ENCODE peak calls at places on chromosomes 5 and 9, in ten cellular contexts. One of them, this sample, is unnamed.
A peak's percentile ranks its signal among the peaks of the same experiment; 100 is the strongest.

GRCh38 chr9:19690128-19690527 is 98.7 kb downstream of the SLC24A2 start:
- DNase-seq in stimulated activated CD8-positive, alpha-beta memory T cell treated with anti-CD3 and anti-CD28 coated beads, Interleukin-4, amount 100 ng/mL, for 48 hours: no peak
- DNase-seq in stimulated activated CD4-positive, alpha-beta T cell treated with anti-CD3 and anti-CD28 coated beads, TNF-alpha, amount 100 ng/mL, for 4 hours: no peak
- DNase-seq in caudate nucleus: no peak
- DNase-seq in SJCRH30: no peak
- DNase-seq in iris pigment epithelial cell: no peak
- DNase-seq in NAMALWA: no peak
- DNase-seq in fibroblast of villous mesenchyme: no peak
- DNase-seq in AG04450: no peak
- DNase-seq in HT1080: peak; percentile 78
- DNase-seq in this sample: peak; percentile 67

GRCh38 chr5:68962632-68963484 is 131.0 kb upstream of the SLC30A5 start:
- DNase-seq in stimulated activated CD8-positive, alpha-beta memory T cell treated with anti-CD3 and anti-CD28 coated beads, Interleukin-4, amount 100 ng/mL, for 48 hours: peak; percentile 30
- DNase-seq in stimulated activated CD4-positive, alpha-beta T cell treated with anti-CD3 and anti-CD28 coated beads, TNF-alpha, amount 100 ng/mL, for 4 hours: no peak
- DNase-seq in caudate nucleus: no peak
- DNase-seq in SJCRH30: peak; percentile 82
- DNase-seq in iris pigment epithelial cell: peak; percentile 61
- DNase-seq in NAMALWA: no peak
- DNase-seq in fibroblast of villous mesenchyme: peak; percentile 81
- DNase-seq in AG04450: peak; percentile 3
- DNase-seq in HT1080: peak; percentile 47
- DNase-seq in this sample: peak; percentile 71

GRCh38 chr5:35438786-35439185 is 178.9 kb upstream of the SPEF2 start:
- DNase-seq in stimulated activated CD8-positive, alpha-beta memory T cell treated with anti-CD3 and anti-CD28 coated beads, Interleukin-4, amount 100 ng/mL, for 48 hours: no peak
- DNase-seq in stimulated activated CD4-positive, alpha-beta T cell treated with anti-CD3 and anti-CD28 coated beads, TNF-alpha, amount 100 ng/mL, for 4 hours: no peak
- DNase-seq in caudate nucleus: no peak
- DNase-seq in SJCRH30: no peak
- DNase-seq in iris pigment epithelial cell: no peak
- DNase-seq in NAMALWA: no peak
- DNase-seq in fibroblast of villous mesenchyme: no peak
- DNase-seq in AG04450: no peak
- DNase-seq in HT1080: no peak
- DNase-seq in this sample: no peak

GRCh38 chr9:107755267-107755666 is 265.7 kb upstream of the KLF4 start:
- DNase-seq in stimulated activated CD8-positive, alpha-beta memory T cell treated with anti-CD3 and anti-CD28 coated beads, Interleukin-4, amount 100 ng/mL, for 48 hours: no peak
- DNase-seq in stimulated activated CD4-positive, alpha-beta T cell treated with anti-CD3 and anti-CD28 coated beads, TNF-alpha, amount 100 ng/mL, for 4 hours: no peak
- DNase-seq in caudate nucleus: no peak
- DNase-seq in SJCRH30: peak; percentile 85
- DNase-seq in iris pigment epithelial cell: peak; percentile 57
- DNase-seq in NAMALWA: no peak
- DNase-seq in fibroblast of villous mesenchyme: peak; percentile 61
- DNase-seq in AG04450: no peak
- DNase-seq in HT1080: peak; percentile 98
- DNase-seq in this sample: peak; percentile 71

GRCh38 chr5:96487859-96488258 is 54.8 kb upstream of the PCSK1 start:
- DNase-seq in stimulated activated CD8-positive, alpha-beta memory T cell treated with anti-CD3 and anti-CD28 coated beads, Interleukin-4, amount 100 ng/mL, for 48 hours: no peak
- DNase-seq in stimulated activated CD4-positive, alpha-beta T cell treated with anti-CD3 and anti-CD28 coated beads, TNF-alpha, amount 100 ng/mL, for 4 hours: no peak
- DNase-seq in caudate nucleus: no peak
- DNase-seq in SJCRH30: no peak
- DNase-seq in iris pigment epithelial cell: no peak
- DNase-seq in NAMALWA: no peak
- DNase-seq in fibroblast of villous mesenchyme: peak; percentile 11
- DNase-seq in AG04450: no peak
- DNase-seq in HT1080: no peak
- DNase-seq in this sample: no peak

GRCh38 chr5:137753986-137754235 is 252 bp downstream of the HNRNPA0 start:
- DNase-seq in stimulated activated CD8-positive, alpha-beta memory T cell treated with anti-CD3 and anti-CD28 coated beads, Interleukin-4, amount 100 ng/mL, for 48 hours: no peak
- DNase-seq in stimulated activated CD4-positive, alpha-beta T cell treated with anti-CD3 and anti-CD28 coated beads, TNF-alpha, amount 100 ng/mL, for 4 hours: no peak
- DNase-seq in caudate nucleus: no peak
- DNase-seq in SJCRH30: no peak
- DNase-seq in iris pigment epithelial cell: no peak
- DNase-seq in NAMALWA: no peak
- DNase-seq in fibroblast of villous mesenchyme: no peak
- DNase-seq in AG04450: no peak
- DNase-seq in HT1080: no peak
- DNase-seq in this sample: no peak

GRCh38 chr5:113450366-113451328 is 15.9 kb upstream of the TSSK1B start:
- DNase-seq in stimulated activated CD8-positive, alpha-beta memory T cell treated with anti-CD3 and anti-CD28 coated beads, Interleukin-4, amount 100 ng/mL, for 48 hours: no peak
- DNase-seq in stimulated activated CD4-positive, alpha-beta T cell treated with anti-CD3 and anti-CD28 coated beads, TNF-alpha, amount 100 ng/mL, for 4 hours: no peak
- DNase-seq in caudate nucleus: no peak
- DNase-seq in SJCRH30: no peak
- DNase-seq in iris pigment epithelial cell: peak; percentile 6
- DNase-seq in NAMALWA: peak; percentile 6
- DNase-seq in fibroblast of villous mesenchyme: peak; percentile 6
- DNase-seq in AG04450: peak; percentile 15
- DNase-seq in HT1080: no peak
- DNase-seq in this sample: peak; percentile 33

GRCh38 chr9:5866685-5867084 is 24.0 kb upstream of the MLANA start:
- DNase-seq in stimulated activated CD8-positive, alpha-beta memory T cell treated with anti-CD3 and anti-CD28 coated beads, Interleukin-4, amount 100 ng/mL, for 48 hours: no peak
- DNase-seq in stimulated activated CD4-positive, alpha-beta T cell treated with anti-CD3 and anti-CD28 coated beads, TNF-alpha, amount 100 ng/mL, for 4 hours: no peak
- DNase-seq in caudate nucleus: no peak
- DNase-seq in SJCRH30: no peak
- DNase-seq in iris pigment epithelial cell: no peak
- DNase-seq in NAMALWA: no peak
- DNase-seq in fibroblast of villous mesenchyme: no peak
- DNase-seq in AG04450: no peak
- DNase-seq in HT1080: no peak
- DNase-seq in this sample: no peak

GRCh38 chr9:131721096-131721495 is 18.8 kb downstream of the RAPGEF1 start:
- DNase-seq in stimulated activated CD8-positive, alpha-beta memory T cell treated with anti-CD3 and anti-CD28 coated beads, Interleukin-4, amount 100 ng/mL, for 48 hours: no peak
- DNase-seq in stimulated activated CD4-positive, alpha-beta T cell treated with anti-CD3 and anti-CD28 coated beads, TNF-alpha, amount 100 ng/mL, for 4 hours: no peak
- DNase-seq in caudate nucleus: no peak
- DNase-seq in SJCRH30: no peak
- DNase-seq in iris pigment epithelial cell: no peak
- DNase-seq in NAMALWA: no peak
- DNase-seq in fibroblast of villous mesenchyme: no peak
- DNase-seq in AG04450: no peak
- DNase-seq in HT1080: no peak
- DNase-seq in this sample: no peak

GRCh38 chr9:6944896-6945295 is 187.1 kb downstream of the KDM4C start:
- DNase-seq in stimulated activated CD8-positive, alpha-beta memory T cell treated with anti-CD3 and anti-CD28 coated beads, Interleukin-4, amount 100 ng/mL, for 48 hours: no peak
- DNase-seq in stimulated activated CD4-positive, alpha-beta T cell treated with anti-CD3 and anti-CD28 coated beads, TNF-alpha, amount 100 ng/mL, for 4 hours: no peak
- DNase-seq in caudate nucleus: no peak
- DNase-seq in SJCRH30: no peak
- DNase-seq in iris pigment epithelial cell: peak; percentile 48
- DNase-seq in NAMALWA: no peak
- DNase-seq in fibroblast of villous mesenchyme: peak; percentile 69
- DNase-seq in AG04450: no peak
- DNase-seq in HT1080: peak; percentile 48
- DNase-seq in this sample: peak; percentile 50

GRCh38 chr9:125763373-125763772 is 16.2 kb downstream of the PBX3 start:
- DNase-seq in stimulated activated CD8-positive, alpha-beta memory T cell treated with anti-CD3 and anti-CD28 coated beads, Interleukin-4, amount 100 ng/mL, for 48 hours: no peak
- DNase-seq in stimulated activated CD4-positive, alpha-beta T cell treated with anti-CD3 and anti-CD28 coated beads, TNF-alpha, amount 100 ng/mL, for 4 hours: no peak
- DNase-seq in caudate nucleus: no peak
- DNase-seq in SJCRH30: peak; percentile 95
- DNase-seq in iris pigment epithelial cell: peak; percentile 82
- DNase-seq in NAMALWA: no peak
- DNase-seq in fibroblast of villous mesenchyme: no peak
- DNase-seq in AG04450: no peak
- DNase-seq in HT1080: peak; percentile 41
- DNase-seq in this sample: peak; percentile 30

GRCh38 chr5:176530983-176531901 is 6.0 kb downstream of the RNF44 start:
- DNase-seq in stimulated activated CD8-positive, alpha-beta memory T cell treated with anti-CD3 and anti-CD28 coated beads, Interleukin-4, amount 100 ng/mL, for 48 hours: peak; percentile 60
- DNase-seq in stimulated activated CD4-positive, alpha-beta T cell treated with anti-CD3 and anti-CD28 coated beads, TNF-alpha, amount 100 ng/mL, for 4 hours: no peak
- DNase-seq in caudate nucleus: peak; percentile 71
- DNase-seq in SJCRH30: peak; percentile 72
- DNase-seq in iris pigment epithelial cell: peak; percentile 40
- DNase-seq in NAMALWA: no peak
- DNase-seq in fibroblast of villous mesenchyme: no peak
- DNase-seq in AG04450: peak; percentile 42
- DNase-seq in HT1080: peak; percentile 55
- DNase-seq in this sample: no peak

GRCh38 chr9:71285191-71285656 is 163.8 kb upstream of the TRPM3 start:
- DNase-seq in stimulated activated CD8-positive, alpha-beta memory T cell treated with anti-CD3 and anti-CD28 coated beads, Interleukin-4, amount 100 ng/mL, for 48 hours: peak; percentile 43
- DNase-seq in stimulated activated CD4-positive, alpha-beta T cell treated with anti-CD3 and anti-CD28 coated beads, TNF-alpha, amount 100 ng/mL, for 4 hours: no peak
- DNase-seq in caudate nucleus: peak; percentile 11
- DNase-seq in SJCRH30: peak; percentile 79
- DNase-seq in iris pigment epithelial cell: peak; percentile 61
- DNase-seq in NAMALWA: peak; percentile 78
- DNase-seq in fibroblast of villous mesenchyme: peak; percentile 66
- DNase-seq in AG04450: peak; percentile 33
- DNase-seq in HT1080: peak; percentile 50
- DNase-seq in this sample: peak; percentile 62

This sample was measured in mesenchymal stem cell.